ENCODE peak calls at places on chromosome 16, in five cellular contexts. Q is K562, K is HepG2, U is H1, I is GM12878. T is an unnamed sample.

GRCh38 chr16:21084631-21085235 is 65.9 kb downstream of the DNAH3 start:
- DNase-seq in I (no peak), U (no peak), K (peak), Q (no peak), T (no peak)

GRCh38 chr16:88062341-88062861 is 111.2 kb downstream of the BANP start:
- DNase-seq in U (no peak), K (no peak), I (no peak), Q (no peak), T (no peak)

GRCh38 chr16:89923640-89924297 is 627 bp downstream of the TUBB3 start:
- DNase-seq in I (no peak), U (no peak), Q (no peak), K (peak), T (no peak)

GRCh38 chr16:70804153-70804728 is 3.3 kb upstream of the VAC14 start:
- DNase-seq in K (no peak), U (no peak), Q (no peak), I (no peak), T (no peak)

GRCh38 chr16:83066011-83066410 is 439.2 kb downstream of the CDH13 start:
- DNase-seq in U (no peak), I (no peak), K (no peak), Q (no peak), T (no peak)

GRCh38 chr16:84982434-84982833 is 28.9 kb downstream of the ZDHHC7 start:
- DNase-seq in U (no peak), I (no peak), Q (peak), K (no peak), T (no peak)

GRCh38 chr16:29983420-29984136 is 9.9 kb downstream of the TAOK2 start:
- DNase-seq in K (no peak), Q (no peak), U (no peak), I (no peak), T (no peak)

GRCh38 chr16:67399218-67399733 is 6.0 kb upstream of the TPPP3 start:
- DNase-seq in Q (peak), K (no peak), U (peak), I (no peak), T (no peak)

GRCh38 chr16:4375717-4376116 is 4.1 kb downstream of the VASN start:
- DNase-seq in K (no peak), U (no peak), I (no peak), Q (no peak), T (no peak)

GRCh38 chr16:74627506-74628220 is 20.7 kb upstream of the GLG1 start:
- DNase-seq in U (no peak), I (no peak), K (no peak), Q (no peak), T (no peak)

GRCh38 chr16:22941970-22942501 is 128.1 kb downstream of the HS3ST2 start:
- DNase-seq in I (no peak), K (no peak), Q (no peak), U (no peak), T (no peak)

DNA sequence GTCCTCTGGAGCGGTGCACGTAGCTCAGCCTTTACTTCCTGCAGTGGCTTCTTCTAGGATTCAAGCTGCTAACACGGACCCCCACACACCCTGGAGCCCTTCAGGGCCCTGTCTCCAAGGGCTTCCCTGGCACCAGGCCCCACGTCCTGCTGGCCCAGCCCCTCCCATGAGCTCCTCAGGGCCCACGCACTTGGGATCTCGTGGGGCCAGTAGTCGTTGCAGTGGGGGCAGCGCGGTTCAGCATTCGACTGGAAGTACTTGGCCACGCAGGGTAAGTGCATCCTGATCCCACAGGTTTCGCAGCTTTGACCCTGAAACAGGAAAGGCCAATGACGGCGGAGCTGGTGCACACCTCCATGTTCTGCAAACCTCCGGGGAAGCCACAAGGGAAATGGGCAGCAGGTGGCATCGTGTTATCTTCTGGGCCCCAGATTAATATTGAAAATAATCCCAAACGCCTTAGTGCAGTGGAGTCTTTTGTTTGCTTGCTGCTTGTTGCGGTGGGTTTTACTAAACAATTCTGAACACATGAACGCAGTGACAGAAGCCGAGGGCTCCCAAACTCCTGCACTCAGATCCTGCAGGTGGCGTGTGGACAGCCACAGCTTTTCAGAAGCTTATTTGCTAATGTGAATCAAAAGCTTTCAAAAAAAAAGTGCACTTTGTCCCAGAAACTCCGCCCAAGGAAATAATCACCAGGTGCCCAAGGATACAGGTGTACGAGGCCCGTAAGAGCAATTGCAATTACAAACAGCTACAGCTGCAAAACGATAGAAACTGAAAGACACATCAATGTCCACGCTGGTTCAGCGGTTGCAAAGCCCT is 22.4 kb downstream of the KDM8 start:
- DNase-seq in I (no peak), K (no peak), U (no peak), Q (no peak), T (no peak)
- TF ChIP-seq POLR2A in I (no peak), K (no peak), U (no peak), Q (no peak), T (no peak)

DNA sequence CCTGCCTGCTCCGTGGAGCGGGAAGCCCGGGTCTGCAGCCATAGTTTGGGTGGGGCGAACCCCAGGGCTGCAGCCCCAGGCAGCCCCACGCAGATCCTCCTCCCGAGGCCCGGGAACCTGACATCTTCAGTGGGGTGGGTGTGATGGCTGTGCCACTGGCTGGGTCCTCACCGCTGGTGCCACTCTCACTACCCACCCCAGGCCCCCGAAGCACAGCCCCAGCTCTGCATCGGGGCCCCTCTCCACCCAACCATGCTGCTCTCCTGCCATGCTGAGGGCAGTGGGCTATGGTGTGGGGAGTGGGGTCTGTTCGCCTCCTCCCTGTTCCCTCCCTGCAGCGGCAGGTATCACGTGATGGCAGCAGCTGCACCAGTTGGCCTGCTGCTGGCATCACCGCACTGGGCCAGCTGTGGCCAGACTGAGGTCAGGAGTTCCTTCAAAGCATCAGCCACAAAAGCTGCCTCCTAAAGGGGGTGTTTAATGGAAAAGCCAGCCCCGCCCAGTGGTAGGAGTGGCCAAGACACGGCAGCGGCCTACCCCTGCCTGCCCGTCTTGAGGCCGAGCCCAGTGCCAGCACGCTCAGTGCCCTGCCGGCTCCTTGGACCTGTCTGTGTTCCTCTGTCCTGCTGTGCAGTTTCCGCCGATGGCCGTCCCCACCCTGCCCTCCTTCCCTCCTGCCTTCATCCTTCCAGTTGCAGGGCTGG is 10.8 kb downstream of the KCTD5 start:
- DNase-seq in K (no peak), U (no peak), Q (peak), I (no peak), T (no peak)
- TF ChIP-seq SP1 in K (no peak), U (no peak), Q (no peak), I (no peak), T (no peak)

GRCh38 chr16:86789621-86790051 is 211.3 kb downstream of the FOXL1 start:
- DNase-seq in Q (no peak), U (no peak), K (no peak), I (no peak), T (no peak)
- H3K9ac ChIP-seq in Q (no peak), U (no peak), K (no peak), I (no peak), T (no peak)

DNA sequence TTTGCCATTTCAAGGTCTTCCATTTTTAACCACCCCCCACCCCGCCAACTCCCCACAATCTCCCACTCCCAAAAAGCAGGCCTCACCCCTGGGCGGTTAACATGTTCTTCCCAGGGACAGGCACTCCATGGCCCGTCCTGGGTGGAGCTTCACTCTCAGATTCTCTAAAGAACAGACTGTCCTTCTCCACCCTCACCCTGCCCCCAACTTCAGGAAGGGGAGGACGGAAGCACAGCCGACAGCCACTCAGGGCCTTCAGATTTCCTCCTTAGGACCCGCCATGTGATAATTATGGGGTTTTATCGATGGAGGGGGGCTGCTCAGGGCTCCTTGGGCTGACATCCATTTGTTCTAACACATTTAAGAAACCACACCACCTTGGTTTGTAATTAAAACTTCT is 61.9 kb downstream of the ZFHX3 start:
- DNase-seq in K (no peak), Q (no peak), U (no peak), I (no peak), T (no peak)
- TF ChIP-seq POLR2A in K (no peak), Q (no peak), U (no peak), I (no peak), T (no peak)

GRCh38 chr16:65967376-65967775 is 399.1 kb upstream of the CDH5 start:
- DNase-seq in I (no peak), Q (no peak), U (no peak), K (no peak), T (no peak)
- TF ChIP-seq SP1 in I (no peak), Q (no peak), U (no peak), K (no peak), T (no peak)

GRCh38 chr16:11797957-11798299 is 870 bp upstream of the ZC3H7A start:
- DNase-seq in U (no peak), K (no peak), Q (no peak), I (no peak), T (no peak)

GRCh38 chr16:11795887-11796226 is 1.2 kb downstream of the ZC3H7A start:
- DNase-seq in K (no peak), U (no peak), I (no peak), Q (no peak), T (no peak)

GRCh38 chr16:11796227-11797165 is 562 bp downstream of the ZC3H7A start:
- DNase-seq in I (no peak), Q (peak), U (no peak), K (peak), T (no peak)

GRCh38 chr16:11799017-11799381 is 1.9 kb upstream of the ZC3H7A start:
- DNase-seq in K (no peak), I (no peak), U (no peak), Q (no peak), T (no peak)

DNA sequence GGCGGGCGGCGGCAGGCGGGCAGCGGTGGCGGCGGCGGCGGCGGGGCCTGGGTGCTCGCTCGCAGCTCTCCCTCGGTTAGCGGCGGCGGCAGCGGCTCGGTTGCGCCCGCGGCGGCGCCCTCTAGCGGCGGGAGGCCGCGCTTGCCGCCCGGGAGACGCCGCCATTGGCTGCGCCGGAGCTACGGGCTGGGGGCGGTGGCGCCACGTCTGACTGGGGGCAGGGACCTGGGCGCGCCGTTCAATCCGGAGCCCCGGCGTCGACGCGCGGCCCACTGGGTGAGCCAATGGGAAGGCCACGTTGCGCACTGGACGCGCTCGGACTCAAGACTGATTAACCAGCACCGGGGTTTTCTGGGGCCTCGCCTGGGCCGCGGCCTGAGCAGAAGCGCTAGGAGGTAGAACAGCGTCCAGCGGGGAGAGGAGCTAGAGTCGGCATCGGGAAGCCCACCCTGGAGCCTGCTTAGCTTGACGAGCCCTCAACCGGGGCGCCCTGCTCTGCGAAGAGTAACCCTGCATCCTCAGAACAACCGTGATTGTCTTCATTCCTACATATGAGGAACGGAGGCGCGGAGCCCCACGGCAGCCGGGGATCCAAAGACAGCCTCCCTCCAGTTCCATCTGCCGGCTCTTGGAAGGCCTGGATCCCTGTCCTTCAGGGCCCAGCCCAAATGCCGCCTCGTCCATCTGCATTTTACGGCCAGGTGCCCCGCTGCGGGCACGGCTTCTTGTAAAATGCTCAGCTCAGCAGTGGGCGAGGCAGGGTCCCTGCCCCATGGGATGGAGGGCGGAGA is at the start of gene ZC3H7A:
- DNase-seq in K (peak), I (peak), Q (peak), U (peak), T (peak)
- H3K9ac ChIP-seq in K (peak), I (peak), Q (peak), U (peak), T (peak)

GRCh38 chr16:11250091-11250785 is 5.8 kb downstream of the SOCS1 start:
- DNase-seq in I (no peak), K (no peak), Q (no peak), U (no peak), T (no peak)
- TF ChIP-seq POLR2A in I (peak), K (no peak), Q (no peak), U (peak), T (no peak)

T was measured in HCT116.